ENCODE peak calls at places on chromosomes 12 and 14, in six cellular contexts. R, N, S, O, D and M are unnamed samples. For H3K4me1 and H3K27me3, the result is how much of the 10 kb centered on the place peaks cover.

GRCh38 chr12:48969847-48970701 is 1.5 kb downstream of the WNT10B start:
- DNase-seq in N (no peak), D (no peak), S (no peak), R (no peak), O (no peak), M (no peak)

GRCh38 chr12:6072302-6072752 is 52.1 kb downstream of the VWF start:
- DNase-seq in O (no peak), N (no peak), S (peak), D (no peak), R (no peak), M (no peak)

GRCh38 chr14:53519137-53519536 is 366.0 kb upstream of the DDHD1 start:
- DNase-seq in D (no peak), S (peak), O (no peak), R (no peak), N (no peak), M (no peak)

GRCh38 chr12:3220382-3221321 is 143.5 kb downstream of the TSPAN9 start:
- DNase-seq in R (no peak), D (no peak), N (no peak), S (no peak), O (no peak), M (no peak)

GRCh38 chr14:24071144-24071697 is at the start of gene CPNE6:
- DNase-seq in S (no peak), N (no peak), O (no peak), D (no peak), R (no peak), M (no peak)

GRCh38 chr12:49365542-49365941 is 1.7 kb upstream of the SPATS2 start:
- DNase-seq in D (no peak), S (peak), N (no peak), R (no peak), O (no peak), M (no peak)

GRCh38 chr12:10211101-10211974 is 1.3 kb upstream of the GABARAPL1 start:
- DNase-seq in N (no peak), D (no peak), S (no peak), R (no peak), O (peak), M (no peak)

GRCh38 chr12:95460105-95460504 is 13.8 kb upstream of the METAP2 start:
- DNase-seq in N (no peak), S (no peak), O (no peak), R (no peak), D (no peak), M (no peak)

GRCh38 chr12:120228291-120229070 is 27.6 kb upstream of the RPLP0 start:
- DNase-seq in O (peak), D (peak), S (peak), N (peak), R (no peak), M (peak)

GRCh38 chr14:90450151-90450550 is 53.3 kb downstream of the CALM1 start:
- DNase-seq in D (no peak), N (no peak), O (no peak), R (no peak), S (no peak), M (no peak)

GRCh38 chr12:124053855-124054254 is 80.8 kb downstream of the ZNF664 start:
- DNase-seq in O (peak), D (peak), R (no peak), N (peak), S (peak), M (peak)

GRCh38 chr12:38137287-38137686 is 179.3 kb upstream of the ALG10B start:
- DNase-seq in O (no peak), D (no peak), S (no peak), N (no peak), R (no peak), M (no peak)

GRCh38 chr12:104910196-104910840 is 47.8 kb downstream of the SLC41A2 start:
- DNase-seq in S (peak), R (no peak), O (no peak), N (no peak), D (no peak), M (no peak)

GRCh38 chr14:75927564-75928087 is 54.2 kb downstream of the TGFB3 start:
- DNase-seq in D (no peak), S (no peak), R (no peak), O (no peak), N (no peak), M (no peak)

GRCh38 chr14:39880965-39881364 is 448.7 kb upstream of the FBXO33 start:
- DNase-seq in N (no peak), O (no peak), D (no peak), R (no peak), S (no peak), M (no peak)

GRCh38 chr12:111192657-111193056 is 176.2 kb downstream of the PHETA1 start:
- DNase-seq in D (no peak), S (no peak), N (no peak), O (no peak), R (no peak), M (no peak)

GRCh38 chr12:93991882-93992415 is 156.4 kb upstream of the PLXNC1 start:
- DNase-seq in S (no peak), D (no peak), N (no peak), R (no peak), O (no peak), M (no peak)

GRCh38 chr12:22051114-22051698 is 5.2 kb downstream of the CMAS start:
- DNase-seq in S (peak), O (no peak), R (no peak), D (no peak), N (no peak), M (no peak)

GRCh38 chr14:55438066-55438683 is 2.2 kb downstream of the TBPL2 start:
- DNase-seq in O (no peak), D (no peak), R (peak), N (peak), S (peak), M (no peak)

GRCh38 chr14:70416717-70417349 is at the start of gene SYNJ2BP:
- DNase-seq in S (peak), O (peak), N (peak), R (no peak), D (peak), M (peak)

DNA sequence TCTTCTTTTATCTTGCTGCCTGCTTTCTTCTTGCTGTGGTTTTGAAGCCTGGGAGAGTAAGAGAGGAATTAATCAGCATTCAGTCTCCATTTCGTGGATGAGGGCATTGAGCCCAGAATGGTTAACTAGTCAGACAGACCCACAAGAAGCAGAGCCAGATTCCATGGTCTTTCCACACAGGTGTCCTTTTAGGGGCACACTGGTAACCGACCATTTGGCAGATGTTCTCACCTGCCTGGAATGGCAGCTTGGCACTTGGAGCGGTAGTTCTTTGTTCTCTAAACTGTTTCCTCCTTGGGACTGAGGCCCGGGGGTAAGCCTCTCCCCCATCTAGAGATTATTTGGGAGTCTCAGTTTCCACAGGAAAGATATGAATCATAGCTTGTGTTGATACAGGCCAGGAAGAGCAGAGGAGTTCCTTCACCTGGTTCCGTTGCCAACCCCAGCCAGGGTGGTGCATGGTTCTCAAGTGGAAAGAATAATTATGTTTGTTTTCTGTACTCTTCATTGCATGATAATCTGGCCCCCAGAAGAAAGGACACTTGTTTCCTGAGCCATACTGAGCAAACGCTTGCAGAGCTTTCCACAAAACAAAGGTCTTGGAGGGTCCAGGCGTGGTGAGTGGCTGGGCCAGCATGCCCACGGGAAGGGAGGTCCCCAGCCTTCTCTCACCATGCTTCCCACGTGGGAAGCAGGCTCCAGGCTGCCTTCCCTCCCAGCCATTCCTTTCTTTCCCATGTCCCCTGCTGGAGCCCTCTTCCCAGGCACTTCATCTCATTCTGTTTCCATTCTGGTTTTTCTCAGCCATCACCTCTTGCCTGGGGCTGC is 2.0 kb upstream of the KRT75 start:
- DNase-seq in N (no peak), D (no peak), S (peak), O (no peak), R (no peak), M (no peak)
- H3K4me1 ChIP-seq in N (under half), D (under half), S (half or more), O (under half), R (under half), M (under half)

GRCh38 chr12:54163147-54163546 is 25.6 kb downstream of the SMUG1 start:
- DNase-seq in R (no peak), N (no peak), O (no peak), D (no peak), S (no peak), M (no peak)

GRCh38 chr12:54162741-54163140 is 26.0 kb downstream of the SMUG1 start:
- DNase-seq in O (no peak), N (no peak), S (no peak), D (no peak), R (no peak), M (no peak)

GRCh38 chr12:54166543-54167499 is 22.0 kb downstream of the SMUG1 start:
- DNase-seq in S (no peak), N (no peak), R (no peak), D (no peak), O (no peak), M (no peak)

GRCh38 chr12:54161481-54162437 is 27.0 kb downstream of the SMUG1 start:
- DNase-seq in D (no peak), S (no peak), O (no peak), N (no peak), R (no peak), M (no peak)

GRCh38 chr12:54164402-54165145 is 24.2 kb downstream of the SMUG1 start:
- DNase-seq in N (no peak), D (no peak), S (no peak), R (no peak), O (no peak), M (no peak)
- H3K27me3 ChIP-seq in N (under half), D (under half), S (under half), R (under half), O (under half), M (half or more)

GRCh38 chr14:62079035-62079434 is 316.8 kb downstream of the SNAPC1 start:
- DNase-seq in N (no peak), S (no peak), R (no peak), O (no peak), D (no peak), M (no peak)

GRCh38 chr14:62081012-62081612 is 318.9 kb downstream of the SNAPC1 start:
- DNase-seq in D (no peak), R (no peak), S (no peak), N (no peak), O (no peak), M (no peak)

GRCh38 chr14:62084020-62084419 is 321.8 kb downstream of the SNAPC1 start:
- DNase-seq in O (no peak), N (no peak), R (no peak), S (no peak), D (no peak), M (no peak)

GRCh38 chr14:62081956-62082355 is 319.7 kb downstream of the SNAPC1 start:
- DNase-seq in S (no peak), O (no peak), N (no peak), R (no peak), D (no peak), M (no peak)

GRCh38 chr14:62082779-62083178 is 320.6 kb downstream of the SNAPC1 start:
- DNase-seq in O (no peak), D (no peak), S (no peak), R (no peak), N (no peak), M (no peak)
- H3K4me1 ChIP-seq in O (under half), D (under half), S (under half), R (under half), N (under half), M (under half)

GRCh38 chr12:102481705-102482104 is 1.3 kb upstream of the IGF1 start:
- DNase-seq in N (no peak), S (no peak), R (no peak), O (no peak), D (no peak), M (no peak)

GRCh38 chr12:102484732-102485069 is 4.3 kb upstream of the IGF1 start:
- DNase-seq in R (no peak), O (no peak), S (no peak), N (no peak), D (no peak), M (no peak)

GRCh38 chr12:102486153-102486552 is 5.8 kb upstream of the IGF1 start:
- DNase-seq in D (no peak), N (no peak), S (no peak), O (no peak), R (no peak), M (no peak)

GRCh38 chr12:102484017-102484731 is 3.8 kb upstream of the IGF1 start:
- DNase-seq in O (peak), D (peak), N (peak), S (peak), R (peak), M (peak)

DNA sequence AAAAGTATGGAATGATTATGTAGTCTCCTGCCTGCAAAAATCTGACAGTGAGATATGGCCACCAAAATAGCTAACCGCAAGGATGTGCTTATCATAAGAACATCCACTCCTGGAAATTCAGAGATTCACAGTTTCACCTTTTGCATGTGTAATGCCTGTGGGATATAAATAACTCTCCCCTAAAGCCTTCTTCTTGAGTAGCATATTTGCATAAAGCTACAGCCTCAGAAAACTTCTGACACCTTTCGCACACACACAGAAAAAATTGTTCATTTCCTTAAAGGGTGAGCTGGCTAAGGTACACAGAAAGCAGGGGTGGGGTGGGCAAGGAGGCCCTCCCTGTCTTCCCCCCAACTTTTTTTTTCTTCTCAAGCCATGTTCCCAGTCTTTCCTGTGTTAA is 3.1 kb upstream of the IGF1 start:
- DNase-seq in D (no peak), S (no peak), R (no peak), O (no peak), N (no peak), M (no peak)
- H3K27me3 ChIP-seq in D (under half), S (under half), R (under half), O (under half), N (under half), M (under half)

DNA sequence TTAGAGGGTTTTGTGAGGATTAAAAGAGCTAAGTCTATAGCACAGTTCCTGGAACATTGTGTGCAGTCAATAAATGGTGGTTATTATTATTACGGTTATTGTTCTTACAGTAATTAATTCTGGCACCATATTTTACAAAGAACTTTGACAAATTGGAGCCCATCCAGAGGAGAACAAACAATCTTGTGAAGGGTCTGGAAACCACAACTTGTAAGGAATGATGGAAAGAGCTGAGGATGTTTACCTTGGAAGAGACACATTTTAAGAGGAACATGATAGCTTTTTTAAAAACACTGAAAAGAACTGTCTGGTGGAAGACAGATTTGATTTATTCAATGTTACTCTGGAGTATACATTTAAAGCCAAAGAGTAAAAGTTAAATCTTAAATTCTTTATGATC is 150.5 kb upstream of the KRR1 start:
- DNase-seq in O (no peak), R (no peak), S (peak), N (no peak), D (no peak), M (no peak)
- H3K4me1 ChIP-seq in O (under half), R (under half), S (half or more), N (under half), D (under half), M (under half)